ENCODE peak calls at places on chromosome X, in six cellular contexts. R is IMR-90, H is neuronal stem cell, D is mesendoderm, Z is H1, A is mesenchymal stem cell. U is an unnamed sample.

GRCh38 chrX:40152173-40152705 is 54.5 kb upstream of the BCOR start:
- DNase-seq in R (no peak), H (no peak), D (peak; percentile 11), Z (no peak), A (peak; percentile 49), U (no peak)

GRCh38 chrX:20437678-20438077 is 171.0 kb upstream of the RPS6KA3 start:
- DNase-seq in R (no peak), H (no peak), D (no peak), Z (no peak), A (no peak), U (no peak)

GRCh38 chrX:65871671-65872311 is 168.1 kb downstream of the VSIG4 start:
- DNase-seq in R (no peak), H (no peak), D (peak; percentile 92), Z (peak; percentile 13), A (no peak), U (peak; percentile 27)

GRCh38 chrX:111041018-111041462 is 55.0 kb upstream of the PAK3 start:
- DNase-seq in R (peak; percentile 90), H (no peak), D (no peak), Z (no peak), A (peak; percentile 18), U (peak; percentile 1)

GRCh38 chrX:46034868-46035267 is 510.4 kb downstream of the ZNF674 start:
- DNase-seq in R (no peak), H (no peak), D (no peak), Z (no peak), A (no peak), U (no peak)

GRCh38 chrX:40088299-40088625 is 9.5 kb downstream of the BCOR start:
- DNase-seq in R (no peak), H (no peak), D (no peak), Z (no peak), A (peak; percentile 16), U (no peak)

GRCh38 chrX:20218809-20219505 is 47.8 kb downstream of the RPS6KA3 start:
- DNase-seq in R (peak; percentile 20), H (no peak), D (peak; percentile 28), Z (no peak), A (peak; percentile 21), U (peak; percentile 1)

GRCh38 chrX:120790118-120790517 is 85.5 kb downstream of the CT47B1 start:
- DNase-seq in R (peak; percentile 71), H (peak; percentile 50), D (peak; percentile 63), Z (no peak), A (peak; percentile 51), U (no peak)

GRCh38 chrX:153226344-153227190 is 47.5 kb downstream of the MAGEA1 start:
- DNase-seq in R (peak; percentile 2), H (peak; percentile 91), D (peak; percentile 98), Z (peak; percentile 77), A (peak; percentile 57), U (no peak)

GRCh38 chrX:1807301-1807731 is 192.5 kb downstream of the ASMT start:
- DNase-seq in R (peak; percentile 2), H (peak; percentile 47), D (peak; percentile 84), Z (peak; percentile 5), A (no peak), U (no peak)

GRCh38 chrX:48540015-48540350 is 469 bp downstream of the TBC1D25 start:
- DNase-seq in R (peak; percentile 14), H (peak; percentile 30), D (no peak), Z (no peak), A (peak; percentile 46), U (no peak)

GRCh38 chrX:55787063-55787462 is 69.5 kb downstream of the RRAGB start:
- DNase-seq in R (no peak), H (no peak), D (no peak), Z (no peak), A (no peak), U (peak; percentile 28)

GRCh38 chrX:22135171-22135711 is 103.1 kb downstream of the PHEX start:
- DNase-seq in R (peak; percentile 45), H (no peak), D (no peak), Z (no peak), A (peak; percentile 56), U (no peak)

GRCh38 chrX:66731398-66731797 is 92.5 kb upstream of the EDA2R start:
- DNase-seq in R (peak; percentile 33), H (peak; percentile 18), D (peak; percentile 62), Z (no peak), A (peak; percentile 47), U (no peak)

GRCh38 chrX:9670136-9670905 is 95.3 kb downstream of the GPR143 start:
- DNase-seq in R (peak; percentile 66), H (no peak), D (peak; percentile 8), Z (no peak), A (peak; percentile 67), U (no peak)

GRCh38 chrX:153592966-153593688 is 5.8 kb downstream of the CCNQ start:
- DNase-seq in R (no peak), H (no peak), D (no peak), Z (no peak), A (no peak), U (no peak)

GRCh38 chrX:47112316-47112954 is 32.1 kb downstream of the NDUFB11 start:
- DNase-seq in R (no peak), H (no peak), D (peak; percentile 19), Z (no peak), A (no peak), U (no peak)

GRCh38 chrX:81202413-81202794 is 502 bp downstream of the SH3BGRL start:
- DNase-seq in R (peak; percentile 12), H (no peak), D (peak; percentile 22), Z (no peak), A (no peak), U (no peak)

GRCh38 chrX:153416781-153417180 is 5.5 kb downstream of the ZFP92 start:
- DNase-seq in R (no peak), H (no peak), D (no peak), Z (no peak), A (no peak), U (no peak)

DNA sequence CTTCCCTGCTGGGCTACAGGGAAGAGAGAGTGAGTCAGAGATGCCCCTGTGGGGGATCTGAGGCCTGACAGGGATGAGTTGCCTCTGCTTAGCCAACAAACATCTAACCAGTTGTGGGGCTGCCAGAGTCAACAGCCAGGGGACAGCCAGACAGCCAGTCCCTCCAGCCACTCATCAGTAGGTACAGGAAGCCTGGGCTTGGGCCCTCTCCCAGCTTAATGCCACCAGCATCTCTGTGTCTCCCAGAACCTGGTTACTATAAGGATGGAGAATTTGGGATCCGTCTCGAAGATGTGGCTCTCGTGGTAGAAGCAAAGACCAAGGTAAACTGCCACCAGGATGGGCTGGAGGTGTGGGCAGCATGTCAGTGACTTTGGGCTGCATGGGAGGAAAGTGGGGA is 17.3 kb upstream of the SASH3 start:
- DNase-seq in R (no peak), H (no peak), D (no peak), Z (no peak), A (no peak), U (no peak)
- H3K23ac ChIP-seq in R (no peak overlapping the region), H (no peak overlapping the region), D (no peak overlapping the region), Z (no peak overlapping the region), A (no peak overlapping the region), U (no peak overlapping the region)

DNA sequence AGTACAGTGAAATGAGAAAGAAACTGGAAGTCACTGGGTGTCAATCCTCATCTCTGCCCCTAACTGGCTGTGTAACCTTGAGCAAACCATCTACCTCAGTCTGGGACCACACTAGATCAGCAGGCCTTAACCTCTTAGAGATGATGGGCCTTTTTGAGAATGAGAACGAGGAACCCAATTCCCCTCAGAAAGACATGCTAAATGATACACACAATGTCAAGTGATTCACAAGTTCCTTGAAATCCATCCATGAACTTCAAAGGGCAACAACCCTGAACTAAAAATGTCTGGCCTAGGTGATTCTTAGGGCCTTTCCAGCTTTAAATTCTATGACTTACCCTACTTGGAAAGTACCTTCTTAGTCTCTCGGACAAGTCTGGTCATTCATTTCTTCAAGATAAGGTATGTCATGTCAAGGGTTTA is 47.4 kb downstream of the ACSL4 start:
- DNase-seq in R (no peak), H (no peak), D (no peak), Z (no peak), A (no peak), U (no peak)
- H3K36me3 ChIP-seq in R (peaks cover 4% of the 10 kb centered on the region), H (no peaks in the 10 kb centered on the region), D (no peaks in the 10 kb centered on the region), Z (no peaks in the 10 kb centered on the region), A (peaks cover 36% of the 10 kb centered on the region), U (no peaks in the 10 kb centered on the region)

GRCh38 chrX:119602701-119603255 is 3.4 kb downstream of the NKRF start:
- DNase-seq in R (no peak), H (no peak), D (peak; percentile 1), Z (no peak), A (no peak), U (peak; percentile 92)

GRCh38 chrX:119605398-119605738 is 856 bp downstream of the NKRF start:
- DNase-seq in R (no peak), H (no peak), D (no peak), Z (no peak), A (peak; percentile 3), U (peak; percentile 7)

GRCh38 chrX:119604778-119605177 is 1.4 kb downstream of the NKRF start:
- DNase-seq in R (no peak), H (no peak), D (no peak), Z (no peak), A (no peak), U (no peak)

GRCh38 chrX:119606508-119607389 is 525 bp upstream of the NKRF start:
- DNase-seq in R (peak; percentile 49), H (no peak), D (no peak), Z (no peak), A (no peak), U (no peak)

DNA sequence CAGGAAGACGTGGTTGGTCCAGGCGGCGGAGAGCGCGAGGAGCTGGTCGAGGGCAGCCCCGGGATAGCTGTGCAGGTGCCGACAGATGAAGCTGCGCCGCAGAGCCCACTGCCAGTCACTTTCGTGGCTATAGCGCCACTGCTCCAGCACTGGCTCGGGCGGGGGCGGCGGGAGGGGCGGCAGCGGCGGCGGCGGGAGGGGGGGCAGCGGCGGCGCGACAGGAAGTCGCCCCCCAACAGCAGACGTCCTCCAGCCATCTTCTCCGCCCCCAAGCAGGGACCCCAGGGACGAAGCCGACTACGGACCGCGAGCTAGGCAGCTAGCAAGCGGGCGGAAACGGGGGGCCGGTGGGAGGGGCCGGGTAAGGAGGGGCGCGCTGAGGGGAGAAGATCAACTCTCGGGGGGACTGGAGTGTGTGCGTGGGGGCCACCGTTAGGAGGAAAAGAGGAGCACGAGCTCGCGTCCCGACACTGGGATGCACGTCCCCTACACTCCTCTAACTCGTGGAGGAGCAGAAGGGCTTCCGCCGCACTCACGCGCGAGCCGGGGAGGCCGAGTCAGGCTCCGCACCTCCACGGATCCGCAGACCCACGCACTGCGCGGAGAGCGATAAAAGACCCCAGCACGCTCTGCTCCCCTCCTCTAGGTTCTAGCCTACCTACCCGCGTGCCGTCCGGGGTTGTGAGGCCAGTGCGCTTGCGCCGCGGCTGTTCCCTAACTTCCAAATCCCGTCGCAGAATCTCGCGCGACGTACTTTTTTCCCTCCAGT is at the start of gene NKRF:
- DNase-seq in R (peak; percentile 90), H (peak; percentile 75), D (peak; percentile 93), Z (peak; percentile 56), A (peak; percentile 90), U (peak; percentile 99)
- H3K23ac ChIP-seq in R (peak within 1 kb of the TSS; percentile 63), H (no peak within 1 kb of the TSS), D (no peak within 1 kb of the TSS), Z (no peak within 1 kb of the TSS), A (no peak within 1 kb of the TSS), U (no peak within 1 kb of the TSS)

GRCh38 chrX:44992775-44993174 is 119.8 kb downstream of the KDM6A start:
- DNase-seq in R (no peak), H (no peak), D (no peak), Z (no peak), A (no peak), U (no peak)

GRCh38 chrX:44997282-44997813 is 124.4 kb downstream of the KDM6A start:
- DNase-seq in R (no peak), H (no peak), D (peak; percentile 8), Z (no peak), A (no peak), U (no peak)

GRCh38 chrX:44997888-44998287 is 124.9 kb downstream of the KDM6A start:
- DNase-seq in R (no peak), H (no peak), D (no peak), Z (no peak), A (peak; percentile 13), U (no peak)

GRCh38 chrX:45001038-45001437 is 128.1 kb downstream of the KDM6A start:
- DNase-seq in R (no peak), H (no peak), D (no peak), Z (no peak), A (no peak), U (peak; percentile 15)

GRCh38 chrX:44996282-44996681 is 123.3 kb downstream of the KDM6A start:
- DNase-seq in R (no peak), H (no peak), D (no peak), Z (no peak), A (no peak), U (no peak)
- H3K36me3 ChIP-seq in R (no peaks in the 10 kb centered on the region), H (no peaks in the 10 kb centered on the region), D (no peaks in the 10 kb centered on the region), Z (no peaks in the 10 kb centered on the region), A (peaks cover 2% of the 10 kb centered on the region), U (no peaks in the 10 kb centered on the region)

U was measured in trophoblast cell.